ENCODE peak calls at places on chromosomes 7 and 10, in four cellular contexts. X is K562, E is SK-N-SH, P is GM12878. Q is an unnamed sample.

GRCh38 chr10:25627606-25628005 is 306.4 kb upstream of the MYO3A start:
- DNase-seq in E (no peak), X (no peak), P (no peak), Q (no peak)

GRCh38 chr7:153530441-153530840 is 521.8 kb upstream of the DPP6 start:
- DNase-seq in E (no peak), X (no peak), P (no peak), Q (no peak)

GRCh38 chr7:144023171-144023827 is 23.2 kb downstream of the OR6B1 start:
- DNase-seq in X (no peak), P (no peak), E (no peak), Q (no peak)

GRCh38 chr7:116713918-116714317 is 41.9 kb downstream of the MET start:
- DNase-seq in E (no peak), P (no peak), X (no peak), Q (no peak)

GRCh38 chr10:129168660-129169059 is 298.4 kb upstream of the MGMT start:
- DNase-seq in E (no peak), X (no peak), P (no peak), Q (no peak)

GRCh38 chr10:46992794-46993552 is 81.7 kb downstream of the PTPN20 start:
- DNase-seq in E (peak; percentile 52), X (no peak), P (no peak), Q (peak; percentile 24)

GRCh38 chr7:36526720-36527548 is 137.3 kb downstream of the ANLN start:
- DNase-seq in P (peak; percentile 11), E (no peak), X (no peak), Q (no peak)

GRCh38 chr10:6786579-6787031 is 206.5 kb upstream of the PRKCQ start:
- DNase-seq in P (no peak), E (peak; percentile 20), X (no peak), Q (no peak)

GRCh38 chr10:21292763-21293517 is 232.5 kb downstream of the SKIDA1 start:
- DNase-seq in X (no peak), P (no peak), E (no peak), Q (peak; percentile 84)

GRCh38 chr10:670038-670437 is 19.4 kb downstream of the DIP2C start:
- DNase-seq in X (no peak), E (no peak), P (no peak), Q (no peak)

GRCh38 chr7:140304071-140304799 is 94.1 kb downstream of the SLC37A3 start:
- DNase-seq in X (no peak), E (peak; percentile 46), P (peak; percentile 11), Q (peak; percentile 53)

GRCh38 chr10:33332183-33333031 is 2.1 kb downstream of the NRP1 start:
- DNase-seq in X (no peak), P (no peak), E (no peak), Q (no peak)

GRCh38 chr7:2309889-2310331 is 4.3 kb downstream of the SNX8 start:
- DNase-seq in X (no peak), P (no peak), E (no peak), Q (peak; percentile 57)

GRCh38 chr7:75823198-75823910 is 9.7 kb upstream of the CCL24 start:
- DNase-seq in X (no peak), E (no peak), P (no peak), Q (no peak)

GRCh38 chr10:85641479-85641967 is 725.1 kb downstream of the GRID1 start:
- DNase-seq in X (no peak), P (no peak), E (no peak), Q (no peak)

GRCh38 chr7:152050547-152050971 is 25.1 kb downstream of the GALNT11 start:
- DNase-seq in P (no peak), X (no peak), E (no peak), Q (no peak)

GRCh38 chr10:87966454-87966853 is 103.0 kb downstream of the PTEN start:
- DNase-seq in E (no peak), X (no peak), P (no peak), Q (no peak)

GRCh38 chr7:27890205-27890849 is 150.4 kb downstream of the TAX1BP1 start:
- DNase-seq in P (peak; percentile 67), X (no peak), E (no peak), Q (no peak)

GRCh38 chr10:8044331-8044907 is 10.1 kb upstream of the GATA3 start:
- DNase-seq in E (peak; percentile 68), X (no peak), P (no peak), Q (no peak)

GRCh38 chr10:75887981-75888380 is 456.6 kb downstream of the LRMDA start:
- DNase-seq in X (no peak), P (no peak), E (no peak), Q (no peak)

GRCh38 chr7:150361402-150361801 is 7.2 kb upstream of the REPIN1 start:
- DNase-seq in E (no peak), X (no peak), P (no peak), Q (no peak)

GRCh38 chr10:114932225-114932624 is 5.8 kb upstream of the TRUB1 start:
- DNase-seq in E (no peak), X (no peak), P (no peak), Q (no peak)

GRCh38 chr10:101080933-101081546 is 19.3 kb downstream of the KAZALD1 start:
- DNase-seq in X (peak; percentile 34), P (no peak), E (no peak), Q (no peak)

GRCh38 chr7:148856891-148857290 is 27.2 kb downstream of the EZH2 start:
- DNase-seq in P (no peak), E (no peak), X (peak; percentile 52), Q (no peak)

GRCh38 chr10:126215767-126216166 is 172.5 kb downstream of the ADAM12 start:
- DNase-seq in X (no peak), P (no peak), E (no peak), Q (no peak)

GRCh38 chr10:104330168-104331117 is 7.8 kb downstream of the ITPRIP start:
- DNase-seq in E (no peak), X (no peak), P (no peak), Q (peak; percentile 25)

GRCh38 chr7:98133181-98133580 is 26.5 kb downstream of the LMTK2 start:
- DNase-seq in P (peak; percentile 63), E (no peak), X (no peak), Q (no peak)

GRCh38 chr7:27689045-27689877 is 26.6 kb upstream of the HIBADH start:
- DNase-seq in E (peak; percentile 42), P (no peak), X (no peak), Q (peak; percentile 35)

GRCh38 chr10:48943096-48943495 is 3.5 kb upstream of the LRRC18 start:
- DNase-seq in P (no peak), E (no peak), X (no peak), Q (no peak)

GRCh38 chr7:29539471-29539870 is 24.2 kb upstream of the PRR15 start:
- DNase-seq in P (no peak), X (no peak), E (no peak), Q (no peak)

GRCh38 chr10:11587860-11588259 is 23.6 kb downstream of the USP6NL start:
- DNase-seq in P (no peak), X (no peak), E (no peak), Q (no peak)

GRCh38 chr10:133207627-133208026 is 22.4 kb upstream of the UTF1 start:
- DNase-seq in E (no peak), X (no peak), P (no peak), Q (no peak)

GRCh38 chr10:80457554-80458262 is 3.6 kb downstream of the TSPAN14 start:
- DNase-seq in P (no peak), E (no peak), X (no peak), Q (peak; percentile 33)

GRCh38 chr7:108643136-108643535 is 73.5 kb downstream of the DNAJB9 start:
- DNase-seq in E (no peak), X (no peak), P (no peak), Q (no peak)

GRCh38 chr10:100020161-100020882 is 10.6 kb upstream of the DNMBP start:
- DNase-seq in P (peak; percentile 87), X (no peak), E (no peak), Q (peak; percentile 81)

GRCh38 chr10:100697070-100697469 is 48.3 kb upstream of the PAX2 start:
- DNase-seq in X (no peak), E (no peak), P (no peak), Q (peak; percentile 24)

GRCh38 chr7:142445019-142445686 is 187.3 kb upstream of the PRSS58 start:
- DNase-seq in X (no peak), E (no peak), P (no peak), Q (no peak)

GRCh38 chr7:123865517-123866117 is 20.6 kb downstream of the HYAL4 start:
- DNase-seq in P (peak; percentile 21), X (peak; percentile 64), E (peak; percentile 49), Q (peak; percentile 62)

GRCh38 chr10:101485681-101486554 is 102.1 kb downstream of the POLL start:
- DNase-seq in P (no peak), X (no peak), E (peak; percentile 51), Q (no peak)

GRCh38 chr10:5018150-5018549 is 14.5 kb upstream of the AKR1C2 start:
- DNase-seq in X (no peak), E (no peak), P (no peak), Q (no peak)
- TF ChIP-seq TAF1 in X (no peak), E (no peak), P (no peak), Q (no peak)

GRCh38 chr10:14876764-14877163 is 1.9 kb upstream of the SUV39H2 start:
- DNase-seq in P (no peak), X (no peak), E (no peak), Q (no peak)

GRCh38 chr10:14878266-14879054 is at the start of gene SUV39H2:
- DNase-seq in X (peak; percentile 97), E (peak; percentile 100), P (peak; percentile 64), Q (peak; percentile 87)

GRCh38 chr10:14879055-14879800 is 562 bp downstream of the SUV39H2 start:
- DNase-seq in E (no peak), X (peak; percentile 22), P (no peak), Q (peak; percentile 9)

GRCh38 chr10:14879801-14880193 is 1.1 kb downstream of the SUV39H2 start:
- DNase-seq in E (peak; percentile 25), P (no peak), X (no peak), Q (no peak)

DNA sequence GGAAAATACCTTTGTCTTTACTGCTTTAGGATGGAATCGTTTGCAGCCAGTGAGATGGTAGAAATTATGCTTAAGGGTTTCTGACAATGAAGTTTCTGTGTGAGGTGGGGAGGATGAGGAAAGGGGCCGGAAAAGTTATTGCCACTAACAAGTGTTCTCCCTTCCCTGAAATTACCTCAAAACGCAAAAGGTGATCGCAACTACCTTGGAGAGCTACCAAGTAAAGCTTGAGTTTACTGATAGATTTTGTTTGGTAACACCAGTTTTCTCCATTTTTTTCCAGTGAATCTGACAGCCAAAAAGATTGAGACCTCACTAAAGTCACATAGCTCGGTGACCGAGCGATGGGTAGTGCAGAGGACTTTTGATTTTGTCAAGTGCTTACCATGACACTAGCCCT is 1.5 kb downstream of the SUV39H2 start:
- DNase-seq in E (no peak), X (no peak), P (no peak), Q (no peak)
- TF ChIP-seq NFIC in E (no peak), X (no peak), P (no peak), Q (no peak)

GRCh38 chr7:100209493-100209892 is 10.3 kb upstream of the PVRIG start:
- DNase-seq in E (no peak), P (no peak), X (no peak), Q (no peak)
- TF ChIP-seq TAF1 in E (no peak), P (no peak), X (no peak), Q (no peak)

DNA sequence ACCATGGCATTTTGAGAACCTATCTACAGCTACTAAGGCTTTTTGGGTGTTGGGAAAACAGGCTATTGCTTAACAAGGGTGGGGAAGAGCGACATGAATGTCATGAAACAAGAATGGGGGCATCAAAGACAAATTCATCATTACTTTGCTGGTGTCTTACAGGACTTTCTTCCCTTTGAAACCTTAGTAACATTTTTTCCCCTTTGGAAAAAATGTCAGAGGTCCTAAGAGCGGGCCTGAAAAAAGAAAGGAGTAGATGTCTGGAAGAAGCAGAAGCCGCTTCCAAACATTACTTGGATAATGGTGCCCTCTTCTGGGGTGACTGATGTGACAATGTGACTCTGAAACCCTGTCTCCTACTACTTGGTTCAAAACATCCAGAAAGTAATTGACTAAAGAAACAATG is 3.8 kb upstream of the DDX50 start:
- DNase-seq in E (peak; percentile 64), P (no peak), X (peak; percentile 31), Q (peak; percentile 64)
- TF ChIP-seq NFIC in E (no peak), P (no peak), X (no peak), Q (no peak)

GRCh38 chr7:51647931-51648351 is 331.3 kb upstream of the COBL start:
- DNase-seq in P (no peak), X (no peak), E (peak; percentile 36), Q (peak; percentile 49)
- TF ChIP-seq TAF1 in P (no peak), X (no peak), E (no peak), Q (no peak)

Q was measured in HepG2.